ENCODE peak calls at places on chromosomes 5 and 9, in six cellular contexts. W is PC-9, Z is neural progenitor cell, C is MM.1S, U is PC-3, Q is SK-N-SH. E is an unnamed sample. For H3F3A, the result is how much of the 10 kb centered on the place peaks cover.

GRCh38 chr9:130348341-130348740 is 82.8 kb downstream of the HMCN2 start:
- DNase-seq in Z (no peak), W (no peak), Q (no peak), U (no peak), C (no peak), E (no peak)

GRCh38 chr9:68708513-68708912 is 3.5 kb downstream of the PIP5K1B start:
- DNase-seq in Z (no peak), W (no peak), C (no peak), U (no peak), Q (no peak), E (no peak)

GRCh38 chr9:113929634-113930092 is 53.6 kb downstream of the ZNF618 start:
- DNase-seq in C (no peak), Z (no peak), W (no peak), U (peak), Q (no peak), E (no peak)

GRCh38 chr5:113480243-113480642 is 8.0 kb downstream of the MCC start:
- DNase-seq in Q (no peak), U (no peak), Z (no peak), W (peak), C (no peak), E (no peak)

GRCh38 chr9:95028855-95029219 is 288.7 kb downstream of the FANCC start:
- DNase-seq in Z (no peak), U (no peak), C (no peak), W (no peak), Q (no peak), E (no peak)

GRCh38 chr9:132175431-132175830 is 13.6 kb downstream of the NTNG2 start:
- DNase-seq in U (no peak), Z (no peak), C (no peak), Q (no peak), W (no peak), E (no peak)

GRCh38 chr9:93237535-93237934 is 53.6 kb downstream of the WNK2 start:
- DNase-seq in W (no peak), U (no peak), Z (no peak), C (peak), Q (no peak), E (no peak)

GRCh38 chr9:129834489-129835127 is 467 bp downstream of the C9orf78 start:
- DNase-seq in W (peak), C (no peak), U (peak), Q (peak), Z (peak), E (no peak)

GRCh38 chr5:68141494-68141893 is 74.1 kb upstream of the PIK3R1 start:
- DNase-seq in U (no peak), Q (no peak), W (no peak), Z (no peak), C (peak), E (no peak)

GRCh38 chr5:468401-468800 is 25.4 kb downstream of the EXOC3 start:
- DNase-seq in Q (no peak), Z (no peak), W (no peak), C (no peak), U (no peak), E (no peak)

GRCh38 chr5:76602094-76602726 is 21.0 kb downstream of the F2RL2 start:
- DNase-seq in C (no peak), U (peak), W (no peak), Z (no peak), Q (no peak), E (no peak)

GRCh38 chr5:136020001-136020382 is 8.8 kb upstream of the TGFBI start:
- DNase-seq in Z (no peak), U (no peak), Q (no peak), W (no peak), C (no peak), E (no peak)

GRCh38 chr5:136021016-136021405 is 7.8 kb upstream of the TGFBI start:
- DNase-seq in Q (no peak), C (no peak), W (no peak), Z (no peak), U (no peak), E (no peak)

GRCh38 chr5:136020383-136021015 is 8.3 kb upstream of the TGFBI start:
- DNase-seq in W (peak), U (peak), Z (no peak), Q (peak), C (no peak), E (no peak)

GRCh38 chr5:136016945-136017530 is 11.8 kb upstream of the TGFBI start:
- DNase-seq in Q (no peak), C (no peak), U (peak), W (peak), Z (no peak), E (no peak)

DNA sequence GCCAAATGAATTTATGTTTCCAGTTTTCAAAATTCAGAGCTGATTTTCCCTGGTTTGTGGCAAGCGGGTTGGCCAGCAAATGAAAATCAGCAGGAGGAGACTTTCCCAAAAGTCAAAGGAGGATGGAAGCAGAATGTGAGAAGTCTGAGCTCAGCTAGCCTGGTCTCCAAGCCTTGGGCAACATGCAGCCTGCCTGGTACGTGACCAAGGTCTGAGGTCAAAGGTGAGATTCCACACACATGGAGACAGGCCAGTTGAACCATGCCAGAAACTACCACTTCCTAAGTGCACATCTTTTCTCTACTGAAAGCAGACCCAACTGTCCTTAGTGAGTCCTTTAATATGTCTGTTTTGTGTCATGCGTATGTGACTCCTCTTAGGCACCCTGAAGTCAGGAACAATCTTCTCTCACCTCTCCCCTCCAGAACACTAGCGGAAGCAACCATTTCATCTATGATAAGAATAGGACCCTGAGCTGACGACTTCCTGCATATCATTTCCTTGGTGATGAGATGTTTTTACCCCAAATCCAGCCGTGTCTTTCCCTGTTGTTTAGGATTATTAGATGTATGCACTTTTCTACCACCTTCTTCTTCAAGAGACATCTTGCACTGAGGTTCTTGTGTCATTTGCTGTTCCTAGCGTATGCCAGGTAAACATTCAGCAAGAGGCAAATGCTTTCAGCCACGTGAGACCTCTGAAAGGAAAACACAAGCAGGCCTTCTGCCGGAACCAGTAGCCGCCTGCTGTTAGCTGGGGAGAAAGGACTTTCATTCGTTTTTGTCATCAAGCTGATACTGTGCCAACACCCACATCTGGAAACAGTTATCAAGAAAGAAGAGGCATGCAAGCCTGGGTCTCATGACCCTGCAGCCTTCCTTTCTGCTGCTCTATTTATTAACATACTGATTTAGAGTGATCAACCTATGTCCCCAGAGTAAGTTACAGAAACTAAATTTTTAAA is 9.7 kb upstream of the TGFBI start:
- DNase-seq in Z (no peak), Q (peak), W (no peak), U (no peak), C (no peak), E (no peak)
- TF ChIP-seq CTCF in Z (no peak), Q (peak), W (no peak), U (no peak), C (no peak), E (no peak)

DNA sequence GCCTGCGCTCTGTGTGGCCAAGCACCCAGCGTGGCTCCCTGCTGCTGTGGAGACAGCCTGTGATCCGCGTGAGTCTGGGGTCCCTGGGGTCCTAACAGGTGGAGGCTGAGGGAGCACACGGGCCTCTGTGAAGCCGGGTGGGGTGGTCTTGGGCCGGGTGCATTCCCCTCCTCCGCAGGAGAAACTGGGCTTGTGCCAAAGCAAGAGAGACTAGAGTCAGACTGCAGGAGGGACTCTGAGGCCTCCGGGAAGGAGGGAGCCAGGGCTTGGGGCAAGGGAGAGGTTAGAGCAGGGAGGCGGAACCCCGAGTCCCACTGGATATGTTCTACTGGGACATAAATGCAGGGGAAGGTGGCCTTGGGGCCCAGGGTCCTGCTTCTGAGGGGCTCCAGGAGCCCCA is 10.5 kb downstream of the DNLZ start:
- DNase-seq in U (no peak), C (no peak), Z (no peak), Q (no peak), W (no peak), E (no peak)
- H3F3A ChIP-seq in U (under half), C (under half), Z (under half), Q (under half), W (under half), E (under half)

GRCh38 chr9:14323969-14324366 is 10.0 kb upstream of the NFIB start:
- DNase-seq in Q (no peak), W (no peak), U (no peak), Z (no peak), C (no peak), E (no peak)

GRCh38 chr9:14320272-14321245 is 6.6 kb upstream of the NFIB start:
- DNase-seq in Q (no peak), W (peak), Z (no peak), U (peak), C (peak), E (no peak)

GRCh38 chr9:14322211-14323082 is 8.5 kb upstream of the NFIB start:
- DNase-seq in Z (peak), Q (peak), U (peak), W (peak), C (peak), E (peak)

GRCh38 chr9:14321517-14322125 is 7.7 kb upstream of the NFIB start:
- DNase-seq in C (no peak), U (no peak), Z (peak), Q (no peak), W (no peak), E (peak)

GRCh38 chr9:14323083-14323968 is 9.4 kb upstream of the NFIB start:
- DNase-seq in Z (no peak), W (no peak), Q (no peak), U (peak), C (no peak), E (no peak)
- TF ChIP-seq CTCF in Z (no peak), W (no peak), Q (no peak), U (no peak), C (no peak), E (no peak)

GRCh38 chr5:171415115-171415730 is 4.2 kb upstream of the FGF18 start:
- DNase-seq in C (no peak), Q (no peak), W (no peak), U (peak), Z (no peak), E (peak)
- H3F3A ChIP-seq in C (half or more), Q (half or more), W (half or more), U (under half), Z (half or more), E (half or more)

DNA sequence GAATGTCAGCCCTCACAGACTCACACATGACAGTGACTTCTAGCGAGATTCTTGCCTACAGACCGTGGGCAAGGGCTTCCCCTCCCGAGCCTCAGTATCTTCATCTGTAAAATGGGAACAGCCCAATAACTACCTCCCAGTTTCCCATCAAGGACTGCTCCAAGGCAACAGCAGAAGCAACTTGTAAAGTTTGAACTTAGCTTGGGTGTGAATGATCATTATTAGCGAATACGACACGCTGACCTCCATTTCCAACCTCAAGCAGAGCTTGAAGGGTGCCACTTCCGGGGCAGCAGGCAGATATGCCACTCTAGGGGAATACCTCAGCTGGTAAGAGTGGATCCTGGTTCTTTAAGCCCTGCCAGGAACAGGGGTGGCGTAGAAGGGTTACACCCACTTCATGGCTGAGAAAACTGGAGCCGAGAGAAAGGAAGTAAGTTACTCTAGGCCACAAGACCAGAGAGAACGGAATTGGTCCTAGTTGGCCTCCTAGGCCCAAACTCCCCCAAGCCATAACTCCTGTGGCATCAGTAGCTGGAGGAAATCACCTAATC is 2.0 kb downstream of the RNF44 start:
- DNase-seq in Z (no peak), W (no peak), U (peak), C (no peak), Q (no peak), E (no peak)
- TF ChIP-seq CTCF in Z (no peak), W (no peak), U (no peak), C (no peak), Q (no peak), E (no peak)

GRCh38 chr5:14323466-14323865 is 180.3 kb downstream of the TRIO start:
- DNase-seq in C (no peak), W (no peak), Q (no peak), U (no peak), Z (no peak), E (no peak)

GRCh38 chr5:14322437-14323187 is 179.5 kb downstream of the TRIO start:
- DNase-seq in Z (no peak), Q (no peak), C (no peak), W (no peak), U (no peak), E (no peak)

GRCh38 chr5:14326035-14326909 is 183.1 kb downstream of the TRIO start:
- DNase-seq in W (no peak), Z (peak), U (no peak), C (no peak), Q (peak), E (peak)

GRCh38 chr5:14327624-14328023 is 184.5 kb downstream of the TRIO start:
- DNase-seq in U (no peak), W (no peak), Q (no peak), C (no peak), Z (no peak), E (no peak)

DNA sequence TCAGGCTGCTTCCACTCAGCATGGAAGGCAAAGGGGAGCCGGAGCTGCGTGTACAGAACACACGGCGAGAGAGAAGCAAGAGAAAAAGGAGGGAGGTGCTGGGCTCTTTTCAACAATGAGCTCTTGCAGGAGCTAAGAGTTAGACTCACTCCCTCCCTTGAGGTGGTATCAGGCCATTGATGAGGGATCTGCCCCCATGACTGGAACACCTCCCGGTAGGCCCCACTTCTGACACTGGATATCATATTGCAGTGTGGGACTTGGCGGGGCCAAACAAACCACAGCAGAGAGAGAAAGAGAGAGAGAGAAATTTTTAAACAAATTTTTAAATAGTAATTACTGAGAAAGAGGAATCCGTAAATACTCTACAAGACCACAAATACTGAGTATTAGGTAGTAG is 182.2 kb downstream of the TRIO start:
- DNase-seq in Z (no peak), C (no peak), U (no peak), W (no peak), Q (no peak), E (no peak)
- H3F3A ChIP-seq in Z (under half), C (under half), U (under half), W (under half), Q (under half), E (under half)

GRCh38 chr5:126536874-126537273 is 58.1 kb downstream of the ALDH7A1 start:
- DNase-seq in C (no peak), W (no peak), Z (no peak), U (no peak), Q (no peak), E (no peak)
- TF ChIP-seq CTCF in C (no peak), W (no peak), Z (no peak), U (no peak), Q (peak), E (no peak)

GRCh38 chr9:18472435-18472834 is 1.5 kb upstream of the ADAMTSL1 start:
- DNase-seq in W (no peak), C (no peak), Z (no peak), Q (no peak), U (no peak), E (no peak)

GRCh38 chr9:18473551-18474279 is at the start of gene ADAMTSL1:
- DNase-seq in U (no peak), Z (peak), C (no peak), Q (peak), W (no peak), E (peak)

GRCh38 chr9:18477121-18477705 is 3.3 kb downstream of the ADAMTSL1 start:
- DNase-seq in C (no peak), U (no peak), W (no peak), Q (no peak), Z (no peak), E (no peak)

GRCh38 chr9:18472915-18473314 is 1.0 kb upstream of the ADAMTSL1 start:
- DNase-seq in C (no peak), U (no peak), Z (no peak), Q (no peak), W (no peak), E (no peak)

DNA sequence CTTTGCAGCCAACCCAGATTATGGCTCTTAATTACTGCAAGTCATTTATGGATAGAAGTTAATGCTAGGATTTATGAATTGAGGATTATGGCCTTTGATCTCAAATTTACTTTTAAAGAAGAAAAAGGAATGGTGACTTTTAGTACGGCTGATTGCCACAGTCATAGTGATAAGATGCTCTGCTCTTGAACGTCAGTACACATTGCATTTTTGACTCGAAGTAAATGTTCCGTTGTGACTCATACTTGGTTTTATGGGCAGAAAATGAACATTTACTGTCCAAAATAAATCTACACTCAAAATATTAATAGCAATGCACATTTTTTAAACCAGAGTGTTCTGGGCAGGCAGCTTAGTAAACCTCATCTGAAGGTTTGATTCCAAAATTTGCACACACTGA is 825 bp downstream of the ADAMTSL1 start:
- DNase-seq in U (peak), Q (no peak), C (no peak), Z (no peak), W (no peak), E (no peak)
- H3F3A ChIP-seq in U (under half), Q (under half), C (under half), Z (under half), W (under half), E (under half)

GRCh38 chr9:89996717-89997116 is 391.9 kb downstream of the GADD45G start:
- DNase-seq in U (no peak), Z (no peak), C (no peak), W (no peak), Q (no peak), E (no peak)
- TF ChIP-seq CTCF in U (no peak), Z (no peak), C (no peak), W (no peak), Q (no peak), E (no peak)

GRCh38 chr5:163445345-163445744 is 8.0 kb downstream of the CCNG1 start:
- DNase-seq in Q (no peak), W (no peak), U (no peak), Z (no peak), C (no peak), E (no peak)

GRCh38 chr5:163448491-163448890 is 11.1 kb downstream of the CCNG1 start:
- DNase-seq in Q (no peak), W (no peak), U (no peak), C (no peak), Z (no peak), E (no peak)

GRCh38 chr5:163447875-163448274 is 10.5 kb downstream of the CCNG1 start:
- DNase-seq in Q (no peak), U (no peak), Z (no peak), W (no peak), C (no peak), E (no peak)

GRCh38 chr5:163444526-163444925 is 7.1 kb downstream of the CCNG1 start:
- DNase-seq in C (no peak), Z (no peak), W (no peak), Q (no peak), U (no peak), E (no peak)

GRCh38 chr5:163447191-163447590 is 9.8 kb downstream of the CCNG1 start:
- DNase-seq in C (no peak), Z (no peak), U (no peak), W (no peak), Q (no peak), E (no peak)
- H3F3A ChIP-seq in C (under half), Z (half or more), U (under half), W (under half), Q (under half), E (under half)

E was measured in GM23338.